ENCODE peak calls at places on chromosomes 6 and 20, in five cellular contexts. V is astrocyte of the cerebellum, E is AG04450, O is ovary, Z is GM23248. Y is an unnamed sample.
A peak's percentile ranks its signal among the peaks of the same experiment; 100 is the strongest.

GRCh38 chr6:93731306-93731705 is 311.9 kb upstream of the EPHA7 start:
- DNase-seq in V (no peak), E (no peak), O (no peak), Z (no peak), Y (no peak)

GRCh38 chr6:116580198-116580597 is 8.9 kb downstream of the RWDD1 start:
- DNase-seq in V (peak; percentile 38), E (no peak), O (no peak), Z (peak; percentile 73), Y (peak; percentile 78)

GRCh38 chr6:125564941-125565340 is 184.5 kb upstream of the HEY2 start:
- DNase-seq in V (no peak), E (no peak), O (no peak), Z (no peak), Y (no peak)

GRCh38 chr6:33633462-33634158 is 12.5 kb downstream of the ITPR3 start:
- DNase-seq in V (no peak), E (no peak), O (peak; percentile 80), Z (peak; percentile 84), Y (no peak)

GRCh38 chr6:17588011-17588410 is 12.1 kb upstream of the FAM8A1 start:
- DNase-seq in V (no peak), E (no peak), O (no peak), Z (no peak), Y (no peak)

GRCh38 chr6:100427452-100427851 is 37.3 kb downstream of the SIM1 start:
- DNase-seq in V (no peak), E (no peak), O (no peak), Z (no peak), Y (no peak)

GRCh38 chr20:12058201-12058600 is 140.5 kb downstream of the BTBD3 start:
- DNase-seq in V (peak; percentile 56), E (no peak), O (no peak), Z (no peak), Y (peak; percentile 43)

GRCh38 chr6:48866681-48867080 is 596.4 kb downstream of the MMUT start:
- DNase-seq in V (no peak), E (no peak), O (no peak), Z (no peak), Y (no peak)

GRCh38 chr20:48295445-48295903 is 510.2 kb upstream of the SULF2 start:
- DNase-seq in V (peak; percentile 91), E (peak; percentile 79), O (no peak), Z (peak; percentile 91), Y (peak; percentile 90)

GRCh38 chr6:90483116-90483839 is 103.6 kb downstream of the MAP3K7 start:
- DNase-seq in V (no peak), E (no peak), O (no peak), Z (peak; percentile 79), Y (no peak)

GRCh38 chr6:64712606-64713005 is 994.4 kb downstream of the EYS start:
- DNase-seq in V (peak; percentile 66), E (no peak), O (no peak), Z (no peak), Y (no peak)

GRCh38 chr6:36283608-36284007 is 13.7 kb downstream of the PNPLA1 start:
- DNase-seq in V (no peak), E (no peak), O (no peak), Z (no peak), Y (no peak)

GRCh38 chr6:170500955-170501590 is 52.0 kb downstream of the PSMB1 start:
- DNase-seq in V (no peak), E (no peak), O (no peak), Z (no peak), Y (no peak)

GRCh38 chr6:16212276-16212675 is 26.1 kb upstream of the GMPR start:
- DNase-seq in V (no peak), E (no peak), O (no peak), Z (no peak), Y (no peak)

GRCh38 chr6:162050579-162050978 is 677.0 kb downstream of the PRKN start:
- DNase-seq in V (no peak), E (no peak), O (no peak), Z (no peak), Y (no peak)

GRCh38 chr20:10696650-10697049 is 22.9 kb upstream of the JAG1 start:
- DNase-seq in V (no peak), E (no peak), O (no peak), Z (no peak), Y (no peak)

GRCh38 chr6:34558172-34558714 is 2.1 kb upstream of the SPDEF start:
- DNase-seq in V (no peak), E (no peak), O (no peak), Z (no peak), Y (no peak)

GRCh38 chr6:344816-345340 is 46.7 kb upstream of the IRF4 start:
- DNase-seq in V (peak; percentile 64), E (no peak), O (no peak), Z (no peak), Y (no peak)

GRCh38 chr20:19780261-19780660 is 22.2 kb downstream of the RIN2 start:
- DNase-seq in V (no peak), E (no peak), O (no peak), Z (no peak), Y (no peak)

GRCh38 chr20:25695532-25696383 is 895 bp downstream of the ZNF337 start:
- DNase-seq in V (no peak), E (no peak), O (no peak), Z (peak; percentile 44), Y (no peak)

GRCh38 chr6:165055231-165055630 is 254.2 kb downstream of the C6orf118 start:
- DNase-seq in V (no peak), E (no peak), O (no peak), Z (peak; percentile 85), Y (peak; percentile 3)

GRCh38 chr6:56349196-56349595 is 101.8 kb upstream of the COL21A1 start:
- DNase-seq in V (peak; percentile 73), E (no peak), O (no peak), Z (peak; percentile 53), Y (no peak)
- H3K4me3 ChIP-seq in V (no peak overlapping the region), E (no peak overlapping the region), O (no peak overlapping the region), Z (no peak overlapping the region), Y (no peak overlapping the region)

DNA sequence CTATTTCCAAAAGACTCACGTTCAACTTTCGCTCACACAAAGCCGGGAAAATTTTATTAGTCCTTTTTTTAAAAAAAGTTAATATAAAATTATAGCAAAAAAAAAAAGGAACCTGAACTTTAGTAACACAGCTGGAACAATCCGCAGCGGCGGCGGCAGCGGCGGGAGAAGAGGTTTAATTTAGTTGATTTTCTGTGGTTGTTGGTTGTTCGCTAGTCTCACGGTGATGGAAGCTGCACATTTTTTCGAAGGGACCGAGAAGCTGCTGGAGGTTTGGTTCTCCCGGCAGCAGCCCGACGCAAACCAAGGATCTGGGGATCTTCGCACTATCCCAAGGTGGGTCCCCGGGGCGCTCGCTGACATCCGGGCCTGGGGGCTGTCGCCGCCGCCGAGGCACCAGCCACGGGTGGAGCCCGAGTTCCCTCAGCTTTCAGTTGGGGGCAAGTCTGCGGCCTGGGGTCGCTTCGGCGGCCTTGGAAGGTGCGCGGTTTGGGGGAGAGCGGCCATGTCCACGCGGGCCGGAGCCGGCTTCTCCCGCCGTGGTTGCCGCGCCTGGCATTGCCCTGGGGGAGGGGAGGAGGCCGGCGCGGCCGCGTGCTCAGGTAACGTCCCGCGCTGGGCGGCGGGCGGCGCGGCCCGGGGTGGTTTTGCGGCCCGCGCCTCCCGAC is 429 bp downstream of the AMD1 start:
- DNase-seq in V (no peak), E (peak; percentile 10), O (peak; percentile 52), Z (peak; percentile 68), Y (no peak)
- H3K4me3 ChIP-seq in V (peak overlapping the region; percentile 75), E (peak overlapping the region; percentile 88), O (peak overlapping the region; percentile 84), Z (peak overlapping the region; percentile 82), Y (peak overlapping the region; percentile 91)

GRCh38 chr20:1371235-1371782 is 21.5 kb downstream of the FKBP1A start:
- DNase-seq in V (no peak), E (no peak), O (no peak), Z (peak; percentile 31), Y (no peak)
- H3K4me3 ChIP-seq in V (no peak overlapping the region), E (no peak overlapping the region), O (no peak overlapping the region), Z (no peak overlapping the region), Y (no peak overlapping the region)

DNA sequence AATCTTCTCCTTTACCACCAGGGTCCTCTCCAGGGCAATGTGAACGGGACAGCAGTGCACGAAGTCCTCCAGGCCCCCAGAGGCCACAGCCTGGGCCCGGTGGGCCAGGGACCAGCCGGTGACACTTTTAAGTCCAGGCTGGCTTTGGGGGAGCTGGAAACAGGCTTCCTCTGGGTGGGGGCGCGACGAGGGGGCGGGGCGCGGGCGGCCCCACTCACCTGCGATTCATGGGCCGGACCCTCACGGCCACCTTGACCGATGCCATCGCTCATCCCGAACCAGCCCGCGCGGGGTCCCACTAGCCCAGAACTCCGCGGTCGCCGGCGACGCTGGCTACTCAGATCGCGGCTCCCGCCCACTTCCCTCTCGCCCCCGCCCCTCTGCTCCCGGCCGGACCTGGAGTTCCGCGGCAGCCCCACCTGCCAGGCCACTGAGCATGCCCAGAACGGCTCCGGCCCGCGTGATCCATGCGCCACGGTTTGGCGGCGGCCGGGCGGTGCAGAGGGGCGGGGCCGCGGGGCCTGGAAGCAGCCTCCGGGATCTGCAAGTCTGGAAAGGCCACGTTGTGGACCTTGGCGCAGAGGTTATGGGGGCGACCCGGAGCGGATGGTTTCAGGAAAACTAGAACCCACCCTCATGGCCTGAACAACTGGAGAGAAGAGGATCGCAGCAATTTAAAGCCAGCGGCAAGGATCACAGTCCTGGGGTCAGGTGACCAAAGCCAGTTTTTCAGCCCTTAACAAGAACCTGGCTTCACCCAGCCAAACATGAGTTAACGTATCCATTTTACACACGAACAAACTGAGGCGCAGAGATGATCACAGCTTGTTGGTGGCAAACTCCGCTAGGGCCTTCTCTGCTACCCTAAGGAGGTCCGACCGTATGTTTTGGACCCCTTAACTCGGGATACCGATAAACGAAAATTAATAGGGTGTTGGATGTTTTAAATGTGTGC is at the start of gene KIF16B:
- DNase-seq in V (peak; percentile 66), E (no peak), O (peak; percentile 92), Z (peak; percentile 90), Y (peak; percentile 41)
- H3K4me3 ChIP-seq in V (peak within 1 kb of the TSS; percentile 72), E (peak within 1 kb of the TSS; percentile 75), O (peak within 1 kb of the TSS; percentile 99), Z (peak within 1 kb of the TSS; percentile 81), Y (peak within 1 kb of the TSS; percentile 76)

GRCh38 chr6:14876778-14877613 is 368.9 kb upstream of the JARID2 start:
- DNase-seq in V (peak; percentile 55), E (peak; percentile 48), O (no peak), Z (peak; percentile 86), Y (peak; percentile 63)
- H3K4me3 ChIP-seq in V (no peak overlapping the region), E (no peak overlapping the region), O (no peak overlapping the region), Z (peak overlapping the region; percentile 30), Y (no peak overlapping the region)

GRCh38 chr20:62437430-62437829 is 10.1 kb upstream of the RBBP8NL start:
- DNase-seq in V (no peak), E (no peak), O (no peak), Z (no peak), Y (no peak)
- H3K4me3 ChIP-seq in V (no peak overlapping the region), E (no peak overlapping the region), O (no peak overlapping the region), Z (no peak overlapping the region), Y (no peak overlapping the region)

DNA sequence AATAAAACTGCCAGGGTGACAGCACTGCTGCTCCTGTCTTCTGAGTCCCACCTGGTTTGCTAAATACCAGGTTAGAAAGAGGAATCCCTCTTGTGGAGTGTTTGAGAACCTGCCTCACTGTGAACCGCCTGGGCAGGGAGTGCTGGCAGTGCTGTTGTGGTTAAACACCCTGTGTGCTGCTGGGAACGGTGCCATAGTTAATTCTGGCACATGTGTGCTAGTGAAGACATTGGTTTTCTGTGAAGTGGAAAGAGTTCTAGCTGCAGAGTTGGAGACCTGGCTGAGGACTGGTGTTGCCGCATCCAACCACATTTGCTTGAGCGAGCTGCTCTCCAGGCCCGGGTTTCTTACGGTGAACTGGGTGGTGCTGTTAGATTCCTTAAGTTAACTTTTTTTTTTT is 72.7 kb downstream of the IGF2R start:
- DNase-seq in V (peak; percentile 98), E (peak; percentile 13), O (peak; percentile 55), Z (peak; percentile 74), Y (no peak)
- H3K4me3 ChIP-seq in V (no peak overlapping the region), E (no peak overlapping the region), O (no peak overlapping the region), Z (no peak overlapping the region), Y (no peak overlapping the region)

GRCh38 chr20:64050261-64051032 is 1.0 kb upstream of the SOX18 start:
- DNase-seq in V (no peak), E (no peak), O (no peak), Z (no peak), Y (no peak)
- H3K4me3 ChIP-seq in V (no peak overlapping the region), E (no peak overlapping the region), O (no peak overlapping the region), Z (no peak overlapping the region), Y (no peak overlapping the region)